ENCODE peak calls at places on chromosomes 6 and 20, in ten cellular contexts. One of them, this sample, is unnamed.

GRCh38 chr20:52060794-52061714 is 130.5 kb downstream of the ZFP64 start:
- DNase-seq in stomach: no peak
- DNase-seq in H1: no peak
- DNase-seq in HCT116: peak; percentile 12
- DNase-seq in sigmoid colon: no peak
- DNase-seq in endothelial cell of umbilical vein: peak; percentile 82
- DNase-seq in K562: peak; percentile 1
- DNase-seq in transverse colon: no peak
- DNase-seq in breast epithelium: no peak
- DNase-seq in GM12878: no peak
- DNase-seq in this sample: no peak

GRCh38 chr20:52259295-52259694 is 67.7 kb upstream of the ZFP64 start:
- DNase-seq in HCT116: no peak
- DNase-seq in stomach: no peak
- DNase-seq in endothelial cell of umbilical vein: no peak
- DNase-seq in K562: no peak
- DNase-seq in sigmoid colon: no peak
- DNase-seq in transverse colon: no peak
- DNase-seq in H1: no peak
- DNase-seq in breast epithelium: no peak
- DNase-seq in GM12878: no peak
- DNase-seq in this sample: no peak

GRCh38 chr6:107064579-107065065 is 36.6 kb downstream of the MTRES1 start:
- DNase-seq in transverse colon: peak; percentile 20
- DNase-seq in endothelial cell of umbilical vein: peak; percentile 21
- DNase-seq in HCT116: no peak
- DNase-seq in K562: peak; percentile 36
- DNase-seq in breast epithelium: no peak
- DNase-seq in stomach: peak; percentile 74
- DNase-seq in GM12878: no peak
- DNase-seq in H1: no peak
- DNase-seq in sigmoid colon: no peak
- DNase-seq in this sample: no peak

GRCh38 chr6:81237226-81237625 is 515.3 kb downstream of the TENT5A start:
- DNase-seq in H1: no peak
- DNase-seq in GM12878: no peak
- DNase-seq in K562: no peak
- DNase-seq in HCT116: no peak
- DNase-seq in stomach: no peak
- DNase-seq in endothelial cell of umbilical vein: no peak
- DNase-seq in sigmoid colon: no peak
- DNase-seq in breast epithelium: no peak
- DNase-seq in transverse colon: no peak
- DNase-seq in this sample: no peak

GRCh38 chr6:1368940-1369339 is 20.4 kb upstream of the FOXF2 start:
- DNase-seq in sigmoid colon: no peak
- DNase-seq in endothelial cell of umbilical vein: no peak
- DNase-seq in stomach: no peak
- DNase-seq in HCT116: no peak
- DNase-seq in GM12878: no peak
- DNase-seq in transverse colon: no peak
- DNase-seq in H1: no peak
- DNase-seq in breast epithelium: no peak
- DNase-seq in K562: no peak
- DNase-seq in this sample: no peak

GRCh38 chr6:107355659-107356058 is 103.7 kb downstream of the PDSS2 start:
- DNase-seq in stomach: no peak
- DNase-seq in breast epithelium: no peak
- DNase-seq in endothelial cell of umbilical vein: no peak
- DNase-seq in HCT116: no peak
- DNase-seq in sigmoid colon: no peak
- DNase-seq in H1: no peak
- DNase-seq in transverse colon: no peak
- DNase-seq in K562: no peak
- DNase-seq in GM12878: no peak
- DNase-seq in this sample: no peak

GRCh38 chr6:169230322-169230665 is 23.4 kb downstream of the THBS2 start:
- DNase-seq in sigmoid colon: peak; percentile 65
- DNase-seq in K562: no peak
- DNase-seq in endothelial cell of umbilical vein: no peak
- DNase-seq in stomach: peak; percentile 17
- DNase-seq in GM12878: no peak
- DNase-seq in transverse colon: no peak
- DNase-seq in breast epithelium: no peak
- DNase-seq in H1: no peak
- DNase-seq in HCT116: no peak
- DNase-seq in this sample: no peak

GRCh38 chr20:41650221-41650948 is 32.2 kb upstream of the CHD6 start:
- DNase-seq in H1: no peak
- DNase-seq in breast epithelium: no peak
- DNase-seq in K562: no peak
- DNase-seq in transverse colon: peak; percentile 55
- DNase-seq in endothelial cell of umbilical vein: no peak
- DNase-seq in stomach: peak; percentile 69
- DNase-seq in sigmoid colon: no peak
- DNase-seq in GM12878: no peak
- DNase-seq in HCT116: no peak
- DNase-seq in this sample: no peak

GRCh38 chr6:119379809-119380208 is 30.2 kb upstream of the MAN1A1 start:
- DNase-seq in GM12878: no peak
- DNase-seq in K562: peak; percentile 11
- DNase-seq in endothelial cell of umbilical vein: no peak
- DNase-seq in transverse colon: no peak
- DNase-seq in H1: no peak
- DNase-seq in stomach: no peak
- DNase-seq in HCT116: no peak
- DNase-seq in breast epithelium: no peak
- DNase-seq in sigmoid colon: no peak
- DNase-seq in this sample: no peak

DNA sequence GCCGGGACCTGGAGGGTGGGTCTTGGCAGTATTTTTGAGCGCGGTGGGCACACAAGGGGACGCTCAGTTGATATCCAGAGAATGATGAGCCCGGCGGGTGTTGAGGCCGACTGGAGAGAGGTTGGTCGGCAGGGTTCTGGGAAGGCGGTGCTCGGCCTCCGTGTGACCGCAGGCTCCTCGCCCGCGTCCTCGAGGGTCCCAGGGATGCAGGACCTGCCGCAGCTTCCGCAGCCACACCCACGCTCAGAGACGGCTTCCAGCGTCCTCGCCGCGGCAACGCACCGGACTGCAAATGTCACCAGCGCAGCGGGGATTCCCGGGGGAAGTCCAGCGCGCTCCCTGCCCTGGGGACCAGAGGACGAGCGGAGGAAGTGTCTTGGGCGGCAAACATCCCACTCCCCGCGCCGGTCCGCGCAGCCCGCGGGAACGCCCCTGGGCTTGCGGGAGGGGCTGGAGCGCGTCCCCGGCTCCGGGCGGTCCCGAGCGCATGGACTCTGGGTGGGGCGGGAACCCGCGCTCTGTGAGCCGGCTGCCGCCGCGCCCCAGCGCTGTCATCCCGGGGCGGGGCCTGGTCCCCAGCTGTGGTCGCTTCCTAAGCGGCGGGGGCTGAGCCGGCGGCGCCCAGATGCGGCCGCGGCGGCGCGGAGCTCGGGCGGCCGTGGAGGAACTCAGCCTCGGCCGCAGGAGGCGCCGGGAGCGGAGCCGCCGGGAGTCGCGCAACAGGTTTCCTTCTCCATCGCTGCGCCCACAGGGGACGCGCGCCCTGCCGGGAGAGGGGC is at the start of gene STX11:
- DNase-seq in transverse colon: peak; percentile 76
- DNase-seq in endothelial cell of umbilical vein: peak; percentile 53
- DNase-seq in stomach: peak; percentile 67
- DNase-seq in GM12878: peak; percentile 57
- DNase-seq in sigmoid colon: peak; percentile 78
- DNase-seq in breast epithelium: peak; percentile 21
- DNase-seq in HCT116: no peak
- DNase-seq in H1: peak; percentile 10
- DNase-seq in K562: peak; percentile 89
- DNase-seq in this sample: peak; percentile 58
- TF ChIP-seq POLR2A in transverse colon: no peak
- TF ChIP-seq POLR2A in endothelial cell of umbilical vein: peak; percentile 75
- TF ChIP-seq POLR2A in stomach: no peak
- TF ChIP-seq POLR2A in GM12878: peak; percentile 91
- TF ChIP-seq POLR2A in sigmoid colon: no peak
- TF ChIP-seq POLR2A in breast epithelium: no peak
- TF ChIP-seq POLR2A in HCT116: no peak
- TF ChIP-seq POLR2A in H1: no peak
- TF ChIP-seq POLR2A in K562: no peak
- TF ChIP-seq POLR2A in this sample: peak; percentile 87

GRCh38 chr6:158041788-158042187 is 60.1 kb downstream of the SYNJ2 start:
- DNase-seq in HCT116: no peak
- DNase-seq in H1: no peak
- DNase-seq in stomach: no peak
- DNase-seq in endothelial cell of umbilical vein: no peak
- DNase-seq in GM12878: no peak
- DNase-seq in breast epithelium: no peak
- DNase-seq in transverse colon: no peak
- DNase-seq in K562: no peak
- DNase-seq in sigmoid colon: peak; percentile 53
- DNase-seq in this sample: no peak

GRCh38 chr6:158043008-158043407 is 61.3 kb downstream of the SYNJ2 start:
- DNase-seq in GM12878: no peak
- DNase-seq in H1: no peak
- DNase-seq in breast epithelium: no peak
- DNase-seq in endothelial cell of umbilical vein: no peak
- DNase-seq in transverse colon: no peak
- DNase-seq in K562: no peak
- DNase-seq in HCT116: no peak
- DNase-seq in sigmoid colon: peak; percentile 64
- DNase-seq in stomach: no peak
- DNase-seq in this sample: no peak

GRCh38 chr6:158041370-158041769 is 59.7 kb downstream of the SYNJ2 start:
- DNase-seq in transverse colon: no peak
- DNase-seq in K562: no peak
- DNase-seq in sigmoid colon: no peak
- DNase-seq in HCT116: no peak
- DNase-seq in stomach: no peak
- DNase-seq in H1: no peak
- DNase-seq in endothelial cell of umbilical vein: peak; percentile 53
- DNase-seq in breast epithelium: no peak
- DNase-seq in GM12878: no peak
- DNase-seq in this sample: no peak

GRCh38 chr6:158040804-158041347 is 59.2 kb downstream of the SYNJ2 start:
- DNase-seq in sigmoid colon: peak; percentile 56
- DNase-seq in stomach: no peak
- DNase-seq in K562: no peak
- DNase-seq in breast epithelium: no peak
- DNase-seq in HCT116: no peak
- DNase-seq in H1: no peak
- DNase-seq in endothelial cell of umbilical vein: no peak
- DNase-seq in GM12878: no peak
- DNase-seq in transverse colon: no peak
- DNase-seq in this sample: no peak

DNA sequence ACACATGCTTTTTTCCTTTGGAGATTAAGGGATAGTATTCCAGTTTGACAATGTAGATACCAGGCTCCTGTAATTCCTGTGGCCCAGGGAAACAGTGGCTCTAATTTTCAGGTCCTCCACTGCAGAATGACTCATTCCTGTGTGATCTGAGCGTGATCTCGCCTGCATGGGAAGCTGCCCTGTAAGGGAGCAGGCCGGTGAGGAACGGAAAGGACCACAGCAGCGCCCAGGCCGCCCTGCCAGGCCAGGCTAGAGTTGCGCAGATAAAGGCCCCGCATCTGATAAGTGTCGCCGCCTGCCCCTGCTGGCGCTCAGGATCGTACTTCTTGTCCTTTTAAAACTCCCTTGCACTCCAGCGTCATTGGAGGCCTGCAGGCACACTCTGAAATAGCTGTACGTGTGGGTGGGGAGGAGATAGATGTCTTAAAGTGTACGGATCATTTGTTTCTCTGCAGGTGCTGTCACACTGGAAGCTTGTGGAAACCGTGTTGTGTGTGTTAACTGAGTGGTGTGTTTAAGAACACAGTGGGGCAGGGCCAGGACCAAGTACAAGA is 60.7 kb downstream of the SYNJ2 start:
- DNase-seq in HCT116: peak; percentile 69
- DNase-seq in K562: peak; percentile 83
- DNase-seq in endothelial cell of umbilical vein: peak; percentile 94
- DNase-seq in stomach: peak; percentile 79
- DNase-seq in GM12878: no peak
- DNase-seq in H1: no peak
- DNase-seq in breast epithelium: no peak
- DNase-seq in transverse colon: no peak
- DNase-seq in sigmoid colon: peak; percentile 79
- DNase-seq in this sample: no peak
- TF ChIP-seq POLR2AphosphoS5 in HCT116: peak; percentile 35
- TF ChIP-seq POLR2AphosphoS5 in K562: no peak
- TF ChIP-seq POLR2AphosphoS5 in endothelial cell of umbilical vein: peak; percentile 47
- TF ChIP-seq POLR2AphosphoS5 in stomach: peak; percentile 76
- TF ChIP-seq POLR2AphosphoS5 in GM12878: no peak
- TF ChIP-seq POLR2AphosphoS5 in H1: no peak
- TF ChIP-seq POLR2AphosphoS5 in breast epithelium: peak; percentile 36
- TF ChIP-seq POLR2AphosphoS5 in transverse colon: no peak
- TF ChIP-seq POLR2AphosphoS5 in sigmoid colon: no peak
- TF ChIP-seq POLR2AphosphoS5 in this sample: no peak

GRCh38 chr6:157488635-157489226 is 107.7 kb downstream of the ZDHHC14 start:
- DNase-seq in K562: peak; percentile 92
- DNase-seq in breast epithelium: no peak
- DNase-seq in sigmoid colon: no peak
- DNase-seq in stomach: no peak
- DNase-seq in GM12878: no peak
- DNase-seq in transverse colon: no peak
- DNase-seq in HCT116: no peak
- DNase-seq in H1: no peak
- DNase-seq in endothelial cell of umbilical vein: no peak
- DNase-seq in this sample: no peak
- TF ChIP-seq POLR2A in K562: no peak
- TF ChIP-seq POLR2A in breast epithelium: no peak
- TF ChIP-seq POLR2A in sigmoid colon: no peak
- TF ChIP-seq POLR2A in stomach: no peak
- TF ChIP-seq POLR2A in GM12878: no peak
- TF ChIP-seq POLR2A in transverse colon: no peak
- TF ChIP-seq POLR2A in HCT116: no peak
- TF ChIP-seq POLR2A in H1: no peak
- TF ChIP-seq POLR2A in endothelial cell of umbilical vein: no peak
- TF ChIP-seq POLR2A in this sample: no peak

DNA sequence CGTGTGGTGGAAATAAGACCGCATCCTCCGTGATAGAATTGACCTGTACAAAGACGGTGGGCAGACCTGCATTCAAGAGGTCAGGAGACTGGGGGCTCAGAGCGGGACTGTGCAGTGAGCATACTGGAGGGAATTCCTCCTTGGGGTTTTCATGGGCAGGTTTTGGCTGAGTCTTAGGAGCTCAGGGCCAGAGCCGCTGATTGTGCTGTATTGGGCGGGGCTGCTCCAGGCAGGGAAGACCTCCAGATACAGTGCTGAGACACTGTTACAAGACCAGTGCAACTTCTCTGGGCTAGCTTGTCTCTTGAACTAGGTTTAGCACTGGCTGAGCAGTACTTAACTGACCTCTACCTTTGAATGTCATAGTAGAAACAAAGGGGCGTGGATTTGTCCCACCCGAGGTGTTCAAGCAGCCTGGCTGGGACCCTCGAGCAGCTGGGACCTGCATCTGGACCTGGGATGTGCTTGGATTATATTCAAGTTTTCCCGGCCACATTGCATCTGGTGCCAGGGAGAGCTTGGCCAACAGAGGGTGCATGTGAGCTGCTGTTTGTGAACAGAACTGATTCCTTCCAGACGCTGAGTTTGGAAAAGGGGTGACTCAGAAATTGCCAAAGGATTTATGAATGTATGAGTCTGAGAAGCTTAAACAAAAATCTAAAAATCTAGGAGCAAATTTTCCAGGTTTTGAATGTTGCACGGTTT is 33.4 kb upstream of the SLC22A1 start:
- DNase-seq in HCT116: peak; percentile 4
- DNase-seq in endothelial cell of umbilical vein: peak; percentile 44
- DNase-seq in sigmoid colon: peak; percentile 86
- DNase-seq in GM12878: no peak
- DNase-seq in transverse colon: peak; percentile 74
- DNase-seq in K562: peak; percentile 45
- DNase-seq in stomach: peak; percentile 60
- DNase-seq in H1: no peak
- DNase-seq in breast epithelium: peak; percentile 21
- DNase-seq in this sample: no peak
- TF ChIP-seq POLR2AphosphoS5 in HCT116: no peak
- TF ChIP-seq POLR2AphosphoS5 in endothelial cell of umbilical vein: no peak
- TF ChIP-seq POLR2AphosphoS5 in sigmoid colon: no peak
- TF ChIP-seq POLR2AphosphoS5 in GM12878: no peak
- TF ChIP-seq POLR2AphosphoS5 in transverse colon: peak; percentile 46
- TF ChIP-seq POLR2AphosphoS5 in K562: no peak
- TF ChIP-seq POLR2AphosphoS5 in stomach: no peak
- TF ChIP-seq POLR2AphosphoS5 in H1: no peak
- TF ChIP-seq POLR2AphosphoS5 in breast epithelium: no peak
- TF ChIP-seq POLR2AphosphoS5 in this sample: no peak